ENCODE peak calls at places on chromosomes 16 and 17, in four cellular contexts. H is WERI-Rb-1; A is heart left ventricle; B is effector memory CD4-positive, alpha-beta T cell. O is an unnamed sample.

GRCh38 chr16:86663691-86664517 is 85.6 kb downstream of the FOXL1 start:
- DNase-seq in B (no peak), H (no peak), A (no peak), O (no peak)

GRCh38 chr16:70478912-70479341 is 24.5 kb downstream of the FCSK start:
- DNase-seq in A (peak; percentile 66), B (no peak), H (no peak), O (no peak)

GRCh38 chr16:12171706-12172105 is 195.2 kb downstream of the SNX29 start:
- DNase-seq in H (no peak), B (no peak), A (no peak), O (no peak)

GRCh38 chr16:27286446-27286845 is 17.9 kb upstream of the NSMCE1 start:
- DNase-seq in A (no peak), H (no peak), B (no peak), O (no peak)

GRCh38 chr17:2931426-2931825 is 132.0 kb downstream of the OR1D5 start:
- DNase-seq in B (no peak), H (peak; percentile 91), A (no peak), O (no peak)

GRCh38 chr17:42097691-42098661 is at the start of gene ZNF385C:
- DNase-seq in H (peak; percentile 79), B (peak; percentile 44), A (peak; percentile 56), O (no peak)

GRCh38 chr17:40980594-40980993 is 3.5 kb downstream of the KRT40 start:
- DNase-seq in B (no peak), A (no peak), H (peak; percentile 93), O (peak; percentile 17)

GRCh38 chr16:49643429-49644142 is 212.3 kb downstream of the ZNF423 start:
- DNase-seq in B (no peak), A (no peak), H (no peak), O (no peak)

GRCh38 chr16:89216315-89217137 is 977 bp upstream of the ZNF778 start:
- DNase-seq in A (peak; percentile 84), H (peak; percentile 51), B (peak; percentile 75), O (peak; percentile 89)

GRCh38 chr16:56305956-56306565 is 114.8 kb downstream of the GNAO1 start:
- DNase-seq in B (no peak), A (no peak), H (no peak), O (no peak)

GRCh38 chr16:85773044-85773443 is 22.1 kb upstream of the C16orf74 start:
- DNase-seq in B (no peak), H (no peak), A (no peak), O (no peak)

GRCh38 chr17:41519501-41520224 is 973 bp upstream of the KRT15 start:
- DNase-seq in A (peak; percentile 20), B (no peak), H (peak; percentile 81), O (no peak)

GRCh38 chr16:69818811-69819587 is 56.9 kb downstream of the WWP2 start:
- DNase-seq in A (no peak), H (peak; percentile 56), B (no peak), O (no peak)

GRCh38 chr17:40600486-40601046 is 35.3 kb upstream of the CCR7 start:
- DNase-seq in A (no peak), H (no peak), B (no peak), O (no peak)

GRCh38 chr17:3762922-3763776 is 37.8 kb downstream of the ITGAE start:
- DNase-seq in B (no peak), A (no peak), H (no peak), O (no peak)

GRCh38 chr17:17922198-17922901 is 49.9 kb downstream of the TOM1L2 start:
- DNase-seq in A (no peak), B (no peak), H (no peak), O (no peak)

GRCh38 chr17:13647551-13647950 is 45.8 kb upstream of the HS3ST3A1 start:
- DNase-seq in B (no peak), H (no peak), A (no peak), O (no peak)

GRCh38 chr16:10754941-10755340 is 11.3 kb downstream of the NUBP1 start:
- DNase-seq in A (no peak), B (no peak), H (no peak), O (no peak)

GRCh38 chr16:66503030-66503429 is 46.9 kb downstream of the TK2 start:
- DNase-seq in A (peak; percentile 40), H (no peak), B (no peak), O (no peak)

GRCh38 chr17:33401253-33401652 is 108.2 kb upstream of the ASIC2 start:
- DNase-seq in A (no peak), H (no peak), B (no peak), O (no peak)

GRCh38 chr16:27427538-27427937 is 25.6 kb downstream of the IL21R start:
- DNase-seq in H (no peak), A (no peak), B (no peak), O (no peak)

GRCh38 chr16:49503242-49504022 is 129.8 kb downstream of the C16orf78 start:
- DNase-seq in H (no peak), B (no peak), A (no peak), O (peak; percentile 48)

GRCh38 chr16:85673529-85674417 is 15.0 kb downstream of the GINS2 start:
- DNase-seq in A (no peak), B (no peak), H (no peak), O (no peak)

GRCh38 chr17:17818088-17818526 is 18.7 kb downstream of the SREBF1 start:
- DNase-seq in A (no peak), B (no peak), H (peak; percentile 67), O (no peak)

GRCh38 chr16:19291459-19291858 is 5.9 kb downstream of the CLEC19A start:
- DNase-seq in A (no peak), B (no peak), H (peak; percentile 22), O (no peak)

GRCh38 chr16:69563605-69564580 is 1.9 kb upstream of the NFAT5 start:
- DNase-seq in A (no peak), H (peak; percentile 45), B (no peak), O (no peak)

GRCh38 chr16:61323456-61323855 is 712.8 kb downstream of the CDH8 start:
- DNase-seq in B (no peak), H (no peak), A (no peak), O (no peak)

GRCh38 chr16:20744922-20745440 is 3.4 kb upstream of the THUMPD1 start:
- DNase-seq in H (no peak), A (no peak), B (no peak), O (no peak)

GRCh38 chr16:8776193-8776592 is 21.2 kb downstream of the TMEM186 start:
- DNase-seq in B (no peak), H (no peak), A (no peak), O (no peak)

GRCh38 chr16:47885489-47885888 is 270.3 kb downstream of the ABCC12 start:
- DNase-seq in A (no peak), H (no peak), B (no peak), O (no peak)

GRCh38 chr16:17364319-17365210 is 106.2 kb downstream of the XYLT1 start:
- DNase-seq in H (no peak), B (peak; percentile 43), A (no peak), O (no peak)

GRCh38 chr17:43712397-43712796 is 46.2 kb downstream of the SOST start:
- DNase-seq in A (no peak), H (no peak), B (no peak), O (no peak)

GRCh38 chr17:43710101-43710500 is 48.4 kb upstream of the MEOX1 start:
- DNase-seq in B (no peak), H (no peak), A (no peak), O (no peak)

GRCh38 chr17:43717913-43718312 is 40.7 kb downstream of the SOST start:
- DNase-seq in H (no peak), A (no peak), B (no peak), O (no peak)

GRCh38 chr17:43713494-43714162 is 45.0 kb downstream of the SOST start:
- DNase-seq in B (no peak), H (no peak), A (peak; percentile 66), O (peak; percentile 32)

GRCh38 chr17:43714338-43715149 is 44.0 kb downstream of the SOST start:
- DNase-seq in B (no peak), H (no peak), A (no peak), O (no peak)
- H3K27ac ChIP-seq in B (no peak overlapping the region), H (no peak overlapping the region), A (no peak overlapping the region), O (no peak overlapping the region)

GRCh38 chr17:75498019-75498725 is 17.2 kb downstream of the CASKIN2 start:
- DNase-seq in H (no peak), B (no peak), A (no peak), O (no peak)
- H3K27ac ChIP-seq in H (no peak overlapping the region), B (no peak overlapping the region), A (no peak overlapping the region), O (peak overlapping the region; percentile 46)

GRCh38 chr17:58271532-58271931 is 9.2 kb downstream of the MPO start:
- DNase-seq in B (no peak), H (no peak), A (no peak), O (no peak)

GRCh38 chr17:58268326-58268725 is 12.4 kb downstream of the MPO start:
- DNase-seq in A (no peak), H (no peak), B (no peak), O (no peak)

GRCh38 chr17:58268774-58269556 is 11.8 kb downstream of the MPO start:
- DNase-seq in A (no peak), B (no peak), H (no peak), O (no peak)

GRCh38 chr17:58270476-58271290 is 10.1 kb downstream of the MPO start:
- DNase-seq in H (no peak), B (no peak), A (no peak), O (no peak)

GRCh38 chr17:58269557-58270291 is 11.0 kb downstream of the MPO start:
- DNase-seq in B (no peak), A (no peak), H (no peak), O (no peak)
- H3K27ac ChIP-seq in B (no peak overlapping the region), A (no peak overlapping the region), H (no peak overlapping the region), O (no peak overlapping the region)

GRCh38 chr16:2898831-2899563 is 12.7 kb upstream of the FLYWCH1 start:
- DNase-seq in B (no peak), A (no peak), H (no peak), O (no peak)
- H3K27ac ChIP-seq in B (no peak overlapping the region), A (no peak overlapping the region), H (no peak overlapping the region), O (no peak overlapping the region)

DNA sequence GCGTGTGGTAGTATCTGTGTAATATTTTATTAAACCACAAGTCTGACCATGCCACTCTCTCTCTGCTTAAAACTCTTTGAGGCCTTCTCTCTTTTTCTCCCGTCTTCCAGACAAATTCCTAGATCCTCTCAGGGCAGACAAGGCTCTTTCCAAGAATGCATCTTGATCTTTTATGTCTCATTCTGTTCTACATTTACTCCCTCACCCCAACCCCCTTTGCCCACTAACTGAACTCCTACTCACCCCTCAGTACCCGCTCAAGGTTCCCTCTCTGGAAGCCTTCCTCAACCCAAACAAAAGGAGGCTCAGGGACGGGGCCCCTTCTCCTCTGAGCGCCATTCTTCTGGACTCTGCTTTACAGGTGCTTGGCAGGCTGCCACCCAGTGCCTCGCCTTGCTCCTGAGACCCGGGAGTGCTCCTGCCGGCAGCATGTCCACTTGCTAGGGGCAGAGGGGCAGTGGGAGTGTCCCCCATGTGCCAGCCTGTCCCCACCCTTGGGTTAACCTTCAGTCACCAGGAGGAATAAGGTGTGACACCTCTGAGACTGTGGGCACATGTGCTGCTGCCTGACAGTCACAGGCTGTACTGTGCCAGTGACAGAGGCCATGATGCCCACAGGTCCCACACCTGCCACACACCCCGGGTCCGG is 9.2 kb downstream of the SLC13A2 start:
- DNase-seq in A (no peak), H (no peak), B (no peak), O (no peak)
- H3K27ac ChIP-seq in A (no peak overlapping the region), H (no peak overlapping the region), B (no peak overlapping the region), O (no peak overlapping the region)

GRCh38 chr17:35716173-35716572 is 15.3 kb upstream of the RASL10B start:
- DNase-seq in H (no peak), B (no peak), A (no peak), O (no peak)
- H3K27ac ChIP-seq in H (no peak overlapping the region), B (no peak overlapping the region), A (peak overlapping the region; percentile 60), O (peak overlapping the region; percentile 60)